ENCODE peak calls at places on chromosomes 7 and 10, in seven cellular contexts. R is dorsolateral prefrontal cortex, L is pancreas, C is right lobe of liver, D is Peyer's patch, Y is fibroblast of lung, E is mammary epithelial cell. J is an unnamed sample.
A peak's percentile ranks its signal among the peaks of the same experiment; 100 is the strongest.

GRCh38 chr10:12638103-12638502 is 288.8 kb downstream of the CAMK1D start:
- DNase-seq in C (no peak), Y (peak; percentile 55), L (no peak), D (peak; percentile 72), E (no peak), R (no peak), J (peak; percentile 63)

GRCh38 chr10:110783509-110784103 is 88.1 kb upstream of the PDCD4 start:
- DNase-seq in E (no peak), R (no peak), D (no peak), C (no peak), Y (no peak), L (no peak), J (no peak)

GRCh38 chr7:97694355-97694754 is 37.5 kb upstream of the TAC1 start:
- DNase-seq in Y (no peak), C (no peak), L (no peak), E (no peak), D (no peak), R (no peak), J (no peak)

GRCh38 chr10:118818621-118819221 is 64.0 kb upstream of the CACUL1 start:
- DNase-seq in D (peak; percentile 23), C (no peak), L (no peak), R (no peak), Y (no peak), E (no peak), J (no peak)

GRCh38 chr10:123021517-123021916 is 12.7 kb downstream of the ACADSB start:
- DNase-seq in D (no peak), R (no peak), L (no peak), Y (no peak), E (no peak), C (no peak), J (no peak)

GRCh38 chr7:100804681-100805431 is 22.5 kb downstream of the EPHB4 start:
- DNase-seq in C (no peak), R (no peak), Y (no peak), L (no peak), E (no peak), D (no peak), J (no peak)

GRCh38 chr7:157689269-157690057 is 352.7 kb downstream of the DNAJB6 start:
- DNase-seq in Y (peak; percentile 20), C (no peak), D (peak; percentile 34), R (no peak), L (no peak), E (no peak), J (no peak)

GRCh38 chr10:92690211-92691041 is 671 bp downstream of the HHEX start:
- DNase-seq in R (no peak), L (peak; percentile 82), C (peak; percentile 74), D (peak; percentile 62), E (peak; percentile 56), Y (peak; percentile 75), J (no peak)

GRCh38 chr10:79259834-79260233 is 87.4 kb upstream of the PPIF start:
- DNase-seq in C (no peak), D (no peak), E (no peak), Y (no peak), R (no peak), L (no peak), J (no peak)

GRCh38 chr10:51074238-51075028 is at the start of gene PRKG1:
- DNase-seq in Y (peak; percentile 72), C (peak; percentile 72), D (peak; percentile 70), L (peak; percentile 84), R (peak; percentile 61), E (peak; percentile 52), J (peak; percentile 61)

GRCh38 chr10:32057041-32057372 is 782 bp upstream of the KIF5B start:
- DNase-seq in E (no peak), R (no peak), L (no peak), D (no peak), Y (no peak), C (no peak), J (no peak)

GRCh38 chr7:149310113-149310836 is 48.3 kb downstream of the ZNF783 start:
- DNase-seq in D (no peak), L (no peak), Y (peak; percentile 72), E (peak; percentile 85), C (no peak), R (no peak), J (peak; percentile 57)
- TF ChIP-seq CTCF in D (peak; percentile 50), L (peak; percentile 33), Y (peak; percentile 69), E (peak; percentile 71), C (peak; percentile 61), R (peak; percentile 57), J (peak; percentile 56)

DNA sequence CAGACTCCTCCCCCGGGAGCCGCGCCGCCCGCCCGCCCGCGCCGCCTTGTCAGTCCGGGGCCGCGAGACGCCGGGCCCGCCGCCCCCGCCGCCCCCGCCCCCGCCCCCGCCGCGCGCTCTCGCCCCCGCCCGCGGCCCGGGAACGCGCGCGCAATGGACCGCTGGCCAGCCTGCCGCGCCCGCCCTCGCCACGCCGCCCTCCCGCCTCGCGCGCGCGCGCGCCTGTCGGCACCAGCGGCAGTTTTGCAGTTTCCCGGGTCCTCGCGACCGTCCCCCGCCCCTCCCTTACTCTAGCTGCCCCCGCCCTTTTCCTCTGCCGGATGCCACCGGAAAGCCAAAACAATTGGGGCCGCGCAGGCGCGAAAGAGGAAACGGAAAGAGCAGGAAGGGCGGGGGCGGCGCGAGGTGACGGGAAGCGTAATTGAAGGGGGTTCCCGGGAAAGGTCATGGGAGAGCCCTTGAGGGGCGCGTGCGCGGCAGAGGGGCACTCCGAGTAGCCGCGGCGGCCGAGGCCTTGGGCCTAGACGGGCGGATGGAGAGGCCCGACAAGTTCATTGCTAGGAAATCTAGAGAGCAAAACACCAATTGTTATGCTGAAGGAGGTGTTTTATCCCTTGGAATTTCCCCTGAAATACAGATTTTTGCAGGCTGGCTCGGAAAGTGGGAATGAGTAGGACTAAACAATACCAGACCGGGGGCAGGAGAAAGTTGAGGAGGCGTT is 400 bp upstream of the KBTBD2 start:
- DNase-seq in L (peak; percentile 95), Y (peak; percentile 92), D (peak; percentile 94), C (peak; percentile 98), R (peak; percentile 93), E (peak; percentile 95), J (peak; percentile 74)
- H3K4me3 ChIP-seq in L (peak overlapping the region; percentile 86), Y (peak overlapping the region; percentile 67), D (peak overlapping the region; percentile 99), C (peak overlapping the region; percentile 76), R (peak overlapping the region; percentile 71), E (peak overlapping the region; percentile 85), J (peak overlapping the region; percentile 61)

DNA sequence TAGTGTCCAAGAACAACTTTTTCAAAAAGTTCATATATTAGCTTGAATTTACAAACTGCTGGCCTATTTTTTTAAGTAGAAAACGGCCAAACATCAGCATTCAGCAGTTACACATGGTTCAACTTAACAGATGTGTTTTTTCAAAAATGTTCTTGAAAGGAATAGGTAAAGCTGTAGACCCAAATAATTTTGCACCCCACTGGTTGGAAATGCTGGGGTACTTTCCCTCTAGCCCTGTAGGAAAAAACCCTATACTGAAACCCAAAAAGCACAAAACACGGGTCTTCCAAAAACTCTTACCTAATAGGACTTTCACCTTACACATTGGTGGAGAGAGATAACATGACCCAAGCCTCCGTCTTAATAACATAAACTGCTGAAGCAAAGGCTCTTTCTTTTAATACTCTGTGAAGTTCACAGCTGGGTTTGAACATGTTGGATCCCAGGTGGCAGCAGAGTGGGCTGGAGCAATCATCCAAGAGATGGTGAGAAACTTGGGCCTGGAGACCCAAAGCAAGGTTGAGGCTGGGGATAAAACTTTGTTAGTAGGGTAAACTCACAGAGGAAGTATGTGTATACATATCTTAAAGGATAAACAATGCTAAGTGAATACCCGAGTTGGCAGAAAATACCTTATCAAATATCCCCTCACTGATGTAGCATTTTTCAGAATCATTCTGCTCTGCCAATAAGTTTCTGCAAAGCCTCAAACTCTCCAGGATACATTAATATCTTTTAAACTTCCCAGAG is 629 bp upstream of the DNAJC9 start:
- DNase-seq in Y (no peak), L (no peak), D (no peak), E (no peak), R (no peak), C (no peak), J (no peak)
- TF ChIP-seq CTCF in Y (no peak), L (no peak), D (no peak), E (no peak), R (no peak), C (no peak), J (no peak)

GRCh38 chr7:17402628-17403278 is 104.3 kb downstream of the AHR start:
- DNase-seq in L (no peak), D (no peak), R (no peak), C (no peak), Y (no peak), E (no peak), J (no peak)
- H3K4me3 ChIP-seq in L (no peak overlapping the region), D (no peak overlapping the region), R (no peak overlapping the region), C (no peak overlapping the region), Y (no peak overlapping the region), E (no peak overlapping the region), J (no peak overlapping the region)

GRCh38 chr10:45001382-45002148 is 842 bp downstream of the ZNF22 start:
- DNase-seq in D (peak; percentile 70), R (peak; percentile 47), C (peak; percentile 83), L (peak; percentile 78), Y (peak; percentile 81), E (peak; percentile 78), J (no peak)
- TF ChIP-seq CTCF in D (peak; percentile 28), R (no peak), C (no peak), L (no peak), Y (peak; percentile 27), E (no peak), J (no peak)

GRCh38 chr10:15083674-15084501 is 4.7 kb downstream of the ACBD7 start:
- DNase-seq in E (no peak), D (no peak), Y (no peak), C (no peak), R (no peak), L (no peak), J (no peak)

GRCh38 chr10:15088428-15089261 is at the start of gene ACBD7:
- DNase-seq in L (peak; percentile 93), Y (peak; percentile 76), R (peak; percentile 75), E (peak; percentile 80), C (peak; percentile 68), D (peak; percentile 86), J (no peak)

GRCh38 chr10:15084502-15084922 is 4.1 kb downstream of the ACBD7 start:
- DNase-seq in L (no peak), D (no peak), R (no peak), Y (peak; percentile 99), C (no peak), E (peak; percentile 99), J (peak; percentile 93)
- H3K4me3 ChIP-seq in L (peak overlapping the region; percentile 45), D (peak overlapping the region; percentile 26), R (peak overlapping the region; percentile 52), Y (peak overlapping the region; percentile 62), C (peak overlapping the region; percentile 37), E (peak overlapping the region; percentile 33), J (peak overlapping the region; percentile 51)

DNA sequence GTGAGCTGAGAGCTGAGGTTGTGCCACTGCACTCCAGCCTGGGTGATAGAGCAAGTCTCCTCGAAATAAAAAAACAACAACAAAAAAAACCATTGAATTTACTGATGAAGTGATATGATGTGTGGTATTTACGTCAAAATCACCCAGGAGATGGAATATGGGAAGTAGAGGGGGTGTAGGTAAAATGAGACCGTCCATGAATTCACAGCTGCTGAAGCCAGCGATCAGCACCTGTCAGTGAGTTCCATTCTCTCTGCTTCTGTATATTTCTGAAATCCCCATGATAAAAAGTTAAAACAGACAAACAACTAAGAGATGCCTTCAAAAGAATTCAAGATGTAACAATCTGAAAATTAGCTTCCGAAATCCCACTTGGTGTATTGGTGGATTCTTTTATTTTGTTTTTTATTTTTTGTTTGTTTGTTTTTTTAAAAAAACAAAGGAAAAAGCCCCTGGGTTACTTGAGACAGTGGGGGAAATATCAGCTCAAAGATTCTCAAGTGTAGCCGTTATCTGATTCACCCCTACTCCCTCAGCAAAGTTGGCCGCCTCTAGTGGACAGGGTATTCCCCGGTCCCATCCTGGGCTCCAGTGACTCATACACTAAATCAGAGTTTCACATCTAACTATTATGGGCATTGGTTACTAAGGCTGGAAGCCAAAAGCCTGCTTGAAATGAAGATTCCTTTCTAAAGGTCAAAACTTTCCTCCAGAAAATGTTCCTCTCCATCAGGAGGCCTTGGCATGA is 76.4 kb downstream of the MAP3K8 start:
- DNase-seq in D (no peak), E (peak; percentile 80), R (no peak), C (no peak), L (no peak), Y (peak; percentile 79), J (no peak)
- TF ChIP-seq CTCF in D (no peak), E (no peak), R (no peak), C (no peak), L (no peak), Y (peak; percentile 28), J (no peak)